ENCODE peak calls at places on chromosomes 1 and 21, in four cellular contexts. J is heart left ventricle, V is brain microvascular endothelial cell, C is keratinocyte. E is an unnamed sample.

GRCh38 chr1:230641900-230642262 is 400 bp upstream of the COG2 start:
- DNase-seq in J (no peak), V (no peak), C (no peak), E (no peak)

GRCh38 chr21:41407541-41408460 is 18.2 kb upstream of the MX1 start:
- DNase-seq in J (no peak), V (no peak), C (no peak), E (no peak)

GRCh38 chr1:44707112-44707881 is 23.7 kb downstream of the RNU5D-1 start:
- DNase-seq in J (no peak), V (peak), C (peak), E (peak)

GRCh38 chr1:107405241-107405640 is 264.4 kb downstream of the NTNG1 start:
- DNase-seq in J (no peak), V (no peak), C (no peak), E (no peak)

GRCh38 chr1:189658381-189658780 is 819.3 kb downstream of the BRINP3 start:
- DNase-seq in J (no peak), V (no peak), C (no peak), E (no peak)

GRCh38 chr1:15974855-15975254 is 1.0 kb downstream of the ZBTB17 start:
- DNase-seq in J (no peak), V (no peak), C (no peak), E (no peak)

GRCh38 chr1:59977075-59977410 is 50.5 kb upstream of the CYP2J2 start:
- DNase-seq in J (no peak), V (no peak), C (no peak), E (no peak)

GRCh38 chr1:212600980-212601379 is 7.6 kb upstream of the ATF3 start:
- DNase-seq in J (no peak), V (no peak), C (no peak), E (no peak)

GRCh38 chr1:208004851-208005250 is 93.9 kb upstream of the CD34 start:
- DNase-seq in J (no peak), V (peak), C (no peak), E (no peak)

GRCh38 chr1:91754348-91754747 is 131.6 kb downstream of the TGFBR3 start:
- DNase-seq in J (no peak), V (no peak), C (no peak), E (no peak)

GRCh38 chr1:16418823-16419425 is 18.3 kb downstream of the SPATA21 start:
- DNase-seq in J (no peak), V (no peak), C (no peak), E (no peak)

GRCh38 chr1:160459056-160459455 is 58.7 kb downstream of the VANGL2 start:
- DNase-seq in J (no peak), V (no peak), C (no peak), E (no peak)

GRCh38 chr1:16144325-16145029 is 11.4 kb downstream of the EPHA2 start:
- DNase-seq in J (no peak), V (no peak), C (no peak), E (no peak)

GRCh38 chr1:63316540-63316939 is 5.8 kb upstream of the FOXD3 start:
- DNase-seq in J (no peak), V (no peak), C (no peak), E (no peak)
- H3K4me3 ChIP-seq in J (no peak), V (no peak), C (peak), E (no peak)

GRCh38 chr21:33386222-33386784 is 16.9 kb upstream of the IFNGR2 start:
- DNase-seq in J (no peak), V (no peak), C (no peak), E (no peak)
- TF ChIP-seq CTCF in J (no peak), V (peak), C (peak), E (peak)

DNA sequence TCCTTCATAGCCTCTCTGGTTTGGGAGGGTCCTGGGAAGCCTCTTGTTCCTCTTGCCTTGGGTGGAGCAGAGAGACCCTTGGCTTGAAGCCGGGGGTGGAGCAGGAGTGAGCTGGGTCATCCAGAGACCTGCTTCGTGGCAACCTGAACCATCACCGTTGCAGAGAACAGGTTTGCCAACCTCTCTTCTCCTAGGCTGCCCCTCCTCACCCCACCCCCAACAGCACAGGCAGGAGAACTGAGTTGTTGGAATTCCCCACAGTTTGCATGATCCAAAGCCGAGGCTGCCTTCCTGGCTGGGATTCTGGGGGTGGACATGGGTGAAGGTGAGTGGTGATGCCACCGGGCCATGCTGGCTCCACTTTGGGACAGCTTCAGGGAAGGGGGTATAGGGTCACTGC is 2.2 kb downstream of the WNT4 start:
- DNase-seq in J (no peak), V (no peak), C (no peak), E (no peak)
- H3K4me3 ChIP-seq in J (no peak), V (no peak), C (no peak), E (no peak)

GRCh38 chr1:57115030-57115614 is 149.3 kb upstream of the C8B start:
- DNase-seq in J (no peak), V (no peak), C (no peak), E (no peak)

GRCh38 chr1:57111210-57111609 is 145.4 kb upstream of the C8B start:
- DNase-seq in J (no peak), V (no peak), C (no peak), E (no peak)

GRCh38 chr1:57112148-57112547 is 146.3 kb upstream of the C8B start:
- DNase-seq in J (no peak), V (no peak), C (no peak), E (no peak)

GRCh38 chr1:57109247-57109646 is 143.4 kb upstream of the C8B start:
- DNase-seq in J (no peak), V (no peak), C (no peak), E (no peak)
- TF ChIP-seq CTCF in J (no peak), V (no peak), C (no peak), E (no peak)

GRCh38 chr1:28173151-28173979 is 3.1 kb downstream of the PTAFR start:
- DNase-seq in J (no peak), V (no peak), C (no peak), E (no peak)

GRCh38 chr1:28178690-28179485 is 2.4 kb upstream of the PTAFR start:
- DNase-seq in J (no peak), V (no peak), C (no peak), E (no peak)

GRCh38 chr1:28180310-28181305 is 4.1 kb upstream of the PTAFR start:
- DNase-seq in J (no peak), V (no peak), C (no peak), E (no peak)

GRCh38 chr1:28173980-28174297 is 2.6 kb downstream of the PTAFR start:
- DNase-seq in J (no peak), V (peak), C (no peak), E (no peak)

GRCh38 chr1:28176492-28177470 is at the start of gene PTAFR:
- DNase-seq in J (peak), V (no peak), C (no peak), E (no peak)
- H3K4me3 ChIP-seq in J (peak), V (no peak), C (no peak), E (no peak)

DNA sequence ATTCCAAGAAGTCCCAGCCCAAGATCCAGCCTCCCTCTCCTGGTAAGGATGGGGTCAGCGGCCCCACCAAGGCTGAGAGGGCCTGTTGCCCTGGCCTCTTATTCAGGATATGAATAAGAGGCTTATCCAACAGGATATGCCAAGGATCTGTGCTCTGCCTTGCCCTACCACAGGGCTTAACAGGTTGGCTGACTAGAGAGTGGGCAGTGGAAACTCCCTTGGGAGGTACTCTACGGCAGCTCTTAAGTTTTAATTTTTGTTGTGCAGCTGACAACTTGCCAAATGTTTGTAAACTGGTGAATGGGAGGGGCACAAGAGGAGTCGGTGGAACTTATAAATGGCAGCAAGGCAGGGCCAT is 16.5 kb upstream of the PIGV start:
- DNase-seq in J (no peak), V (no peak), C (no peak), E (no peak)
- TF ChIP-seq CTCF in J (no peak), V (no peak), C (no peak), E (no peak)

GRCh38 chr21:42674351-42674940 is 21.0 kb downstream of the PDE9A start:
- DNase-seq in J (peak), V (no peak), C (no peak), E (no peak)
- H3K4me3 ChIP-seq in J (peak), V (no peak), C (no peak), E (no peak)

GRCh38 chr21:34362136-34362444 is 1.7 kb upstream of the KCNE2 start:
- DNase-seq in J (no peak), V (no peak), C (no peak), E (no peak)
- TF ChIP-seq CTCF in J (no peak), V (no peak), C (no peak), E (no peak)

DNA sequence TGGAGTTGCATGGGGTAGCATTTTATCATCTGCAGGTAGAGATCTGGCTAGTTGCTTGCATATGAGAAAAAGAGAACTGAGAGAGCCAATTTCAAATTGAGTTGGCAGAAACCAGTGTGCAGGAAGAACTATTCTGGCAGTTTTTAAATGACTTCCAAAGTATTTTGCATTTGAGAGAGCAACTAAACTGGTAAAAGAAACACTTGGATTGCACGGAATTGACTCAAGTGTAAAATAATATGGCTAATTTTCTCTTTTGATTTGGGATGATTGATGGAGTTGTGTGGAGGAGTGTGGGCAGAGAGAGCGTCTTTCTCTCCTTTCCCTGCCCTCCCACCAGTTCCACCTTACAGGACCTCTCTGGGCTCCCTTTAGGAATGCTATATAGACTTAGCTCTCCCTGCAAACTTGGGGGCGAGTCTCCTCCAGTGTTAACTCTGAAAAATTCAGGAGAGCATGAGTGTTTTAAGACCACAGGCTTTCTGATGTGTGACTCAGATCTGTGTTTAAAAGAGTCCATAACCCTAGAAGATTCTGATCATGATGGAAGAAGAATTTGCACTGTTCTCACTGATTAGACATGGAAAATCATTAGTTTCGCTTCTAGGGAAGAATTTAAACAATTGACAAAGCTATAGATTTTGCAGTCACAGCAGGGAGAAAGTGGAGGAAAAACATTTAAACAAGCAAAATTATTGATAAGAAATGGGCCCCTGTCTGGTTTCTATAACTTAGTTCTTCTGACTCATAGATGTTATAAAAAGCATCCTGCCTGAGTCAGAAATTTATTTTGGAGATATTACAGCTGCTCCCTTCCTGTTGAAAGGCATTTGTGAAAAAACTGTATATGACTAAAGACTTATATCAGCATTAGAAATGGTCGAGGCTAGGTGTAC is 24.9 kb upstream of the CTBS start:
- DNase-seq in J (no peak), V (peak), C (no peak), E (no peak)
- H3K4me3 ChIP-seq in J (no peak), V (no peak), C (no peak), E (no peak)

DNA sequence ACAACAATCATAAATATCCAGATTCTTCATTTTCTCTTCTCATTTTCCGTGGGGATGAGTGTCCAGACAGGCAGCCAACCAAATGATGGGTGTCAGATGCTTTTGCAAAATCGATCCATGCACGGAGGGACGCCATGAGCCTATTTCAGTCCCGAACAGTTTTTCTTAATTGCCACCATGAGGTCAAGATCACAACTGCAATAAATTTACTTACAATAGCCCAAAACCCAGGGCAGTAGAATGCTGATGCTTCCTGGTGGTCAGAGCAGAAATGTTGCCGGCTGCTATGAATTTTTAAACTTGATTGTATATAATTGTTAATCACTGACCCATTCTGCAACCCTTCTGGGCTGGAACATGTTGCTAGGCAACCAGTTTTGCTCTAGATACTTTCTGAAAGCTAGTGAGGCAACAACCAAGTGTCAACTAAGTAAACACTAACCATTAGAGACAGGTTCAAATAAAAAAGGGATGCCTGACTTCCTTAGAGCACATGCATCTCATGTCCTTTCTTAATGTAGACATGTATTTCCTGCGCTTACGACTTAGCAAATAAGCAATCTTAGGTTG is 132.6 kb upstream of the TIAM1 start:
- DNase-seq in J (no peak), V (no peak), C (no peak), E (no peak)
- TF ChIP-seq CTCF in J (peak), V (peak), C (no peak), E (peak)

E was measured in epithelial cell of proximal tubule.